ENCODE peak calls at places on chromosomes 12 and 14, in ten cellular contexts. E is cardiac muscle cell; L is heart left ventricle; M is CD8-positive, alpha-beta memory T cell; G is aorta; U is astrocyte; B is stomach; D is A673; I is effector memory CD4-positive, alpha-beta T cell; F is CD8-positive, alpha-beta T cell. S is an unnamed sample. For H3K4me1, the result is how much of the 10 kb centered on the place peaks cover.

GRCh38 chr14:95533822-95534221 is 1.0 kb upstream of the GLRX5 start:
- DNase-seq in E (no peak), L (no peak), M (no peak), G (no peak), U (no peak), B (no peak), D (no peak), I (no peak), F (no peak), S (no peak)

GRCh38 chr14:87181288-87181687 is 811.7 kb downstream of the GALC start:
- DNase-seq in E (no peak), L (no peak), M (no peak), G (no peak), U (no peak), B (no peak), D (no peak), I (no peak), F (no peak), S (no peak)

GRCh38 chr12:95218164-95218851 is 701 bp downstream of the VEZT start:
- DNase-seq in E (no peak), L (no peak), M (no peak), G (no peak), U (peak), B (no peak), D (peak), I (peak), F (peak), S (peak)

GRCh38 chr12:85147331-85147730 is 111.2 kb downstream of the LRRIQ1 start:
- DNase-seq in E (peak), L (no peak), M (no peak), G (no peak), U (no peak), B (no peak), D (peak), I (no peak), F (no peak), S (no peak)

GRCh38 chr12:91138337-91138905 is 27.1 kb upstream of the LUM start:
- DNase-seq in E (no peak), L (no peak), M (no peak), G (no peak), U (no peak), B (no peak), D (peak), I (no peak), F (no peak), S (peak)

GRCh38 chr12:64560395-64561301 is 49.6 kb upstream of the RASSF3 start:
- DNase-seq in E (no peak), L (no peak), M (no peak), G (no peak), U (peak), B (no peak), D (no peak), I (no peak), F (no peak), S (peak)

GRCh38 chr14:34711169-34711568 is 3.2 kb downstream of the CFL2 start:
- DNase-seq in E (peak), L (no peak), M (no peak), G (no peak), U (peak), B (no peak), D (peak), I (no peak), F (no peak), S (no peak)

GRCh38 chr14:99881011-99881410 is 87.8 kb downstream of the EML1 start:
- DNase-seq in E (no peak), L (no peak), M (no peak), G (no peak), U (peak), B (no peak), D (no peak), I (no peak), F (no peak), S (no peak)

GRCh38 chr14:42665083-42665482 is 1058.4 kb downstream of the LRFN5 start:
- DNase-seq in E (no peak), L (no peak), M (no peak), G (no peak), U (no peak), B (no peak), D (peak), I (no peak), F (no peak), S (no peak)

GRCh38 chr12:125454786-125455450 is 389.7 kb downstream of the AACS start:
- DNase-seq in E (no peak), L (no peak), M (no peak), G (no peak), U (no peak), B (no peak), D (no peak), I (no peak), F (no peak), S (no peak)

GRCh38 chr12:31620311-31620710 is 29.4 kb upstream of the DENND5B start:
- DNase-seq in E (no peak), L (no peak), M (no peak), G (no peak), U (peak), B (no peak), D (no peak), I (no peak), F (no peak), S (no peak)

GRCh38 chr14:103016071-103016470 is 41.3 kb downstream of the CDC42BPB start:
- DNase-seq in E (no peak), L (peak), M (no peak), G (peak), U (no peak), B (no peak), D (no peak), I (no peak), F (no peak), S (no peak)

DNA sequence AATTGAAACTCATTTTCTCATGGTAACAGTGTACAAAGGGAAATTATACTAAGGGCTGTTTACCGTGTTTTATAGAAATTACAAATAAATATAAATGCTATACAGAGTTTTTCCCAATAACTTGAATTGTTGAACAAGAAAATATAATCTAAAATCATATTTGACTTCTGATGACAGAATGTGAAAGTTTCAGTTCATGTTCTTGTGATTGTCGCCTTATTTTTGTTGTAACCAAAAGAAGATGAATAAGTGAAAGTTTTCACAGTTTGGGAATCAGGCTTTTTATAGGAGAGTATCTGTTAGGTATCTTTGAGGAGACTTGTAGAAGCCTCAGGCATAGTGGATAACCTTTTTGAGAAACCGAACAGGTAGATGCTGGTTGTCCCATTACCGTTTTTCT is 28.1 kb downstream of the ANO6 start:
- DNase-seq in E (no peak), L (no peak), M (no peak), G (no peak), U (no peak), B (no peak), D (no peak), I (no peak), F (no peak), S (no peak)
- H3K4me1 ChIP-seq in E (under half), L (under half), M (under half), G (under half), U (under half), B (under half), D (under half), I (under half), F (under half), S (under half)

GRCh38 chr12:105220150-105220928 is 15.6 kb downstream of the APPL2 start:
- DNase-seq in E (no peak), L (no peak), M (no peak), G (no peak), U (no peak), B (no peak), D (no peak), I (no peak), F (no peak), S (no peak)
- H3K27ac ChIP-seq in E (no peak), L (peak), M (no peak), G (no peak), U (no peak), B (peak), D (no peak), I (no peak), F (no peak), S (peak)

GRCh38 chr12:83015390-83016225 is 328.9 kb downstream of the TMTC2 start:
- DNase-seq in E (no peak), L (no peak), M (no peak), G (no peak), U (peak), B (peak), D (no peak), I (no peak), F (no peak), S (peak)

GRCh38 chr12:83008703-83009102 is 322.0 kb downstream of the TMTC2 start:
- DNase-seq in E (no peak), L (no peak), M (no peak), G (no peak), U (no peak), B (no peak), D (no peak), I (no peak), F (no peak), S (no peak)

GRCh38 chr12:83005534-83006197 is 319.0 kb downstream of the TMTC2 start:
- DNase-seq in E (no peak), L (no peak), M (no peak), G (no peak), U (no peak), B (no peak), D (no peak), I (no peak), F (no peak), S (no peak)

GRCh38 chr12:83010169-83010804 is 323.6 kb downstream of the TMTC2 start:
- DNase-seq in E (no peak), L (no peak), M (no peak), G (no peak), U (no peak), B (no peak), D (no peak), I (no peak), F (no peak), S (no peak)
- H3K4me3 ChIP-seq in E (no peak), L (no peak), M (no peak), G (no peak), U (no peak), B (no peak), D (no peak), I (no peak), F (no peak), S (no peak)

GRCh38 chr12:116141833-116142162 is 135.7 kb downstream of the MED13L start:
- DNase-seq in E (no peak), L (no peak), M (no peak), G (no peak), U (no peak), B (no peak), D (no peak), I (no peak), F (no peak), S (no peak)
- H3K4me1 ChIP-seq in E (half or more), L (under half), M (under half), G (under half), U (under half), B (half or more), D (half or more), I (under half), F (under half), S (under half)

GRCh38 chr12:29403991-29404390 is 23.0 kb upstream of the ERGIC2 start:
- DNase-seq in E (no peak), L (no peak), M (no peak), G (no peak), U (no peak), B (no peak), D (no peak), I (no peak), F (no peak), S (no peak)
- H3K27ac ChIP-seq in E (no peak), L (no peak), M (no peak), G (no peak), U (no peak), B (no peak), D (no peak), I (no peak), F (no peak), S (no peak)

GRCh38 chr14:37142835-37143499 is 29.4 kb downstream of the SLC25A21 start:
- DNase-seq in E (peak), L (no peak), M (no peak), G (no peak), U (peak), B (no peak), D (no peak), I (no peak), F (no peak), S (no peak)
- H3K4me3 ChIP-seq in E (no peak), L (no peak), M (no peak), G (no peak), U (no peak), B (no peak), D (no peak), I (no peak), F (no peak), S (no peak)

GRCh38 chr14:65296876-65297275 is 115.7 kb upstream of the FUT8 start:
- DNase-seq in E (no peak), L (no peak), M (no peak), G (no peak), U (no peak), B (peak), D (no peak), I (no peak), F (no peak), S (no peak)

GRCh38 chr14:65302571-65303184 is 109.9 kb upstream of the FUT8 start:
- DNase-seq in E (no peak), L (no peak), M (no peak), G (no peak), U (no peak), B (peak), D (no peak), I (no peak), F (peak), S (no peak)

GRCh38 chr14:65301862-65302539 is 110.5 kb upstream of the FUT8 start:
- DNase-seq in E (no peak), L (no peak), M (no peak), G (no peak), U (no peak), B (peak), D (no peak), I (no peak), F (no peak), S (no peak)

GRCh38 chr14:65297744-65298143 is 114.8 kb upstream of the FUT8 start:
- DNase-seq in E (no peak), L (no peak), M (no peak), G (no peak), U (no peak), B (peak), D (no peak), I (no peak), F (no peak), S (no peak)

GRCh38 chr14:65299837-65300236 is 112.7 kb upstream of the FUT8 start:
- DNase-seq in E (no peak), L (no peak), M (no peak), G (no peak), U (no peak), B (peak), D (no peak), I (no peak), F (no peak), S (no peak)
- H3K4me1 ChIP-seq in E (under half), L (under half), M (under half), G (under half), U (under half), B (half or more), D (under half), I (under half), F (under half), S (under half)

S was measured in uterus.